ENCODE peak calls at places on chromosomes 6 and 20, in six cellular contexts. F is foreskin fibroblast, Z is RWPE1, D is testis, Q is HCT116, X is brain microvascular endothelial cell. G is an unnamed sample.

GRCh38 chr6:33710296-33711121 is 991 bp downstream of the UQCC2 start:
- DNase-seq in F (no peak), Z (no peak), D (no peak), Q (no peak), X (no peak), G (no peak)

GRCh38 chr6:32816746-32817204 is at the start of gene HLA-DOB:
- DNase-seq in F (no peak), Z (peak; percentile 82), D (no peak), Q (peak; percentile 40), X (no peak), G (peak; percentile 61)

GRCh38 chr6:96171112-96171511 is 155.3 kb downstream of the FUT9 start:
- DNase-seq in F (no peak), Z (no peak), D (no peak), Q (no peak), X (no peak), G (no peak)

GRCh38 chr6:127096167-127096566 is 22.3 kb upstream of the RSPO3 start:
- DNase-seq in F (no peak), Z (no peak), D (no peak), Q (no peak), X (no peak), G (no peak)

GRCh38 chr6:33207569-33208088 is 671 bp upstream of the RING1 start:
- DNase-seq in F (no peak), Z (peak; percentile 52), D (peak; percentile 35), Q (no peak), X (peak; percentile 48), G (peak; percentile 34)

GRCh38 chr6:125140808-125141207 is 12.8 kb upstream of the TPD52L1 start:
- DNase-seq in F (no peak), Z (no peak), D (no peak), Q (no peak), X (no peak), G (no peak)

GRCh38 chr20:41308290-41308691 is 9.2 kb downstream of the ZHX3 start:
- DNase-seq in F (peak; percentile 60), Z (peak; percentile 52), D (no peak), Q (no peak), X (peak; percentile 78), G (peak; percentile 48)

GRCh38 chr6:71478834-71479541 is 190.4 kb downstream of the OGFRL1 start:
- DNase-seq in F (peak; percentile 88), Z (peak; percentile 60), D (no peak), Q (no peak), X (peak; percentile 79), G (peak; percentile 73)

GRCh38 chr6:4577406-4577805 is 198.8 kb upstream of the CDYL start:
- DNase-seq in F (peak; percentile 65), Z (no peak), D (no peak), Q (no peak), X (peak; percentile 88), G (peak; percentile 86)

GRCh38 chr20:62413896-62414481 is 6.9 kb upstream of the CABLES2 start:
- DNase-seq in F (no peak), Z (no peak), D (no peak), Q (no peak), X (no peak), G (no peak)
- TF ChIP-seq CTCF in F (no peak), Z (peak; percentile 24), D (peak; percentile 10), Q (peak; percentile 42), X (peak; percentile 28), G (peak; percentile 15)

GRCh38 chr6:84766118-84766683 is 1.8 kb upstream of the TBX18 start:
- DNase-seq in F (no peak), Z (no peak), D (no peak), Q (no peak), X (no peak), G (no peak)

GRCh38 chr6:84763397-84764331 is 734 bp downstream of the TBX18 start:
- DNase-seq in F (peak; percentile 91), Z (peak; percentile 85), D (peak; percentile 33), Q (peak; percentile 61), X (peak; percentile 89), G (no peak)

GRCh38 chr6:84762220-84762940 is 2.0 kb downstream of the TBX18 start:
- DNase-seq in F (no peak), Z (peak; percentile 50), D (no peak), Q (no peak), X (no peak), G (no peak)

GRCh38 chr6:84762941-84763396 is 1.4 kb downstream of the TBX18 start:
- DNase-seq in F (no peak), Z (peak; percentile 26), D (peak; percentile 26), Q (no peak), X (no peak), G (no peak)

DNA sequence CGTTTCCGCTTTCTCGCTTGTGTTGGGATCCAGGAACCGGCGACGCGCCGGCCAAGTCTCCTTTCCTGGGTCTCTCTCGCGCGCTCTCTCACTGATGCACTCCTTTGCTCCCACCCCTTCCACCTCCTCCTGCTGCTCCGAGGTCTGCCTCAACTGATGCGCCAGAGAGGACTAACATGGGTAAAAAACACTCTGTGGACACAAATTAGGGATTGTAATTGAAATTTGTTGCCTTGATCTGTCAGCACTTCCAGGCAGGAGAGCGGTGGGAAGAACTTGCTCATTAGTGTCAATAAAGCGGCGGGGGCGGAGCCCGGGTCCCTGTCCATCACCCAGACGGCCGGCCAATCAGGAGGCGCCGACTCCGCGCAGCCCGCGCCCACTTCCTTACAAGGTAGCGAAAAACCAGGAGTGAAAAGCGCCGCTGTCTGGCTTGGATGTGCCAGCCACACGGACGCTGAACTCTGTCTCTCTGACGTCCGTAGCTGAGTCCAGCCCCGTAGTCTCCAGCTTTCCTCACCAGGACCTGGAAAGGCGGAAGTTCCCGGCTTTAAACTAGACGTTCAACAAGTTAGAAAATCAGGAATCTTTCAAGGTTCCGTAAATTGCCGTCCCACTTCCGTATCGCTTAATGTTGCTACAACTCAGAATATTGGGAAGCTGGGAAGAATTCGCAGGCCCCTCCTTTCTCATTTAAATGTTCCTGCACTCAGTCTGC is at the start of gene TBX18:
- DNase-seq in F (peak; percentile 100), Z (peak; percentile 92), D (peak; percentile 95), Q (peak; percentile 85), X (peak; percentile 100), G (no peak)
- TF ChIP-seq CTCF in F (no peak), Z (peak; percentile 22), D (no peak), Q (no peak), X (no peak), G (no peak)

DNA sequence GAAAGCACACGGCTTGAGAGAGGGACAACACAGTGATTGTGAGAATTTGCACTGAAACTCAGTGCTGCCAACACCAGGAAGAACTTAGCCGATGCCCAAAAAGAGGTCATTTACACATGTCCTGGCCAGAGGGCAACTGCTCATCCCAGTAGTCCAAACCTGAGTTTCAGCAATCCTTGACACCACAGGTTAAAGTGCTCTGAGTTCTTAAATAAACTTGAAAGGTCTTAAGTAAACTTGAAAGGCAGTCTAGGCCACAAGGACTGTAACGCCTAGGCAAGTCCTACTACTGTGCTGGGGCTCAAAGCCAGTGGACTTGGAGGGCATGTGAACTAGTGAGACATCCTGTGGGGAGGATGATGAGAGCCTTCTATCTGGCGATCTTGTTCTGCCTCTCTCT is 14.1 kb downstream of the SNX14 start:
- DNase-seq in F (no peak), Z (no peak), D (no peak), Q (no peak), X (no peak), G (no peak)
- TF ChIP-seq CTCF in F (no peak), Z (no peak), D (no peak), Q (no peak), X (no peak), G (no peak)

GRCh38 chr6:40584741-40585140 is 2.4 kb downstream of the LRFN2 start:
- DNase-seq in F (no peak), Z (no peak), D (no peak), Q (no peak), X (no peak), G (no peak)

GRCh38 chr6:40585661-40586269 is 1.4 kb downstream of the LRFN2 start:
- DNase-seq in F (no peak), Z (no peak), D (no peak), Q (no peak), X (no peak), G (no peak)

GRCh38 chr6:40583694-40584093 is 3.5 kb downstream of the LRFN2 start:
- DNase-seq in F (no peak), Z (no peak), D (no peak), Q (no peak), X (no peak), G (no peak)

GRCh38 chr6:40585218-40585617 is 1.9 kb downstream of the LRFN2 start:
- DNase-seq in F (no peak), Z (no peak), D (no peak), Q (no peak), X (no peak), G (no peak)

DNA sequence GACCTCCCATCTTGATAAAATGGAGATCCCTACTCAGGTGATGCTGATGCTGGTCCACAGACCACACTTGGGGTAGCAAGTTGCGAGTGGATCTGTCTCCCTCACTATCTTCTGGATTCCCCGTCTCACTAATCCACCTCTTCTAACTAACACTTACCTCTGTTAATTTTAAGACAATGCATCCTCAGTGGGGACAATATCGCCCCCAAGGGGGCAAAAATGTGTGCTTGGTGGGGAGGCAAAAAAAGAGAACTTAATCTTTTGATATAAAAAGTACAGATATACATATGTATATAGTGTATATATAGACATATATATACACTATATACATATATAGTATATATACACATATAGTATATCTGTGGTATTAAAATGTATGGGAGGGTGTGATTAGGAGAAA is 4.3 kb downstream of the LRFN2 start:
- DNase-seq in F (no peak), Z (no peak), D (no peak), Q (no peak), X (no peak), G (no peak)
- TF ChIP-seq CTCF in F (no peak), Z (no peak), D (no peak), Q (no peak), X (peak; percentile 6), G (no peak)

GRCh38 chr20:4025125-4025524 is 9.8 kb upstream of the RNF24 start:
- DNase-seq in F (no peak), Z (no peak), D (no peak), Q (no peak), X (no peak), G (no peak)

GRCh38 chr20:4027590-4028265 is 12.4 kb upstream of the RNF24 start:
- DNase-seq in F (no peak), Z (no peak), D (no peak), Q (no peak), X (no peak), G (no peak)

GRCh38 chr20:4025679-4026078 is 10.3 kb upstream of the RNF24 start:
- DNase-seq in F (no peak), Z (no peak), D (no peak), Q (no peak), X (no peak), G (no peak)

GRCh38 chr20:4022386-4023350 is 7.3 kb upstream of the RNF24 start:
- DNase-seq in F (no peak), Z (no peak), D (no peak), Q (no peak), X (no peak), G (no peak)

GRCh38 chr20:4026093-4026601 is 10.8 kb upstream of the RNF24 start:
- DNase-seq in F (peak; percentile 86), Z (peak; percentile 73), D (no peak), Q (no peak), X (peak; percentile 64), G (peak; percentile 79)
- TF ChIP-seq CTCF in F (peak; percentile 58), Z (no peak), D (no peak), Q (no peak), X (peak; percentile 69), G (peak; percentile 11)

GRCh38 chr6:83518946-83519489 is 6.7 kb downstream of the PRSS35 start:
- DNase-seq in F (peak; percentile 55), Z (no peak), D (no peak), Q (no peak), X (peak; percentile 23), G (peak; percentile 11)
- TF ChIP-seq CTCF in F (peak; percentile 37), Z (no peak), D (peak; percentile 16), Q (peak; percentile 45), X (peak; percentile 69), G (no peak)